ENCODE peak calls at places on chromosomes 13 and 19, in seven cellular contexts. I, V, B, U, T, X and A are unnamed samples.

GRCh38 chr19:55632463-55632834 is 8.1 kb upstream of the ZNF784 start:
- DNase-seq in X (peak; percentile 97), I (no peak), B (peak; percentile 88), V (no peak), U (peak; percentile 96), T (peak; percentile 94), A (peak; percentile 87)

GRCh38 chr13:39107484-39108040 is 69.3 kb downstream of the NHLRC3 start:
- DNase-seq in U (no peak), X (no peak), I (no peak), V (no peak), B (no peak), T (no peak), A (no peak)

GRCh38 chr13:36096411-36097184 is 34.6 kb downstream of the DCLK1 start:
- DNase-seq in V (no peak), I (no peak), X (no peak), U (no peak), T (no peak), B (no peak), A (no peak)

GRCh38 chr19:3524075-3524842 is 14.7 kb upstream of the TEKTIP1 start:
- DNase-seq in X (no peak), I (no peak), T (no peak), B (no peak), U (no peak), V (no peak), A (no peak)

GRCh38 chr19:3537438-3538240 is 1.3 kb upstream of the TEKTIP1 start:
- DNase-seq in T (no peak), U (no peak), X (no peak), B (no peak), I (no peak), V (no peak), A (no peak)

GRCh38 chr19:19475845-19476828 is 39.2 kb downstream of the TSSK6 start:
- DNase-seq in B (no peak), U (peak; percentile 81), I (no peak), X (peak; percentile 60), T (no peak), V (no peak), A (peak; percentile 58)

GRCh38 chr13:79781829-79782540 is 301.0 kb downstream of the NDFIP2 start:
- DNase-seq in X (no peak), B (no peak), U (no peak), V (no peak), I (no peak), T (no peak), A (no peak)

GRCh38 chr19:5397804-5398692 is 57.2 kb upstream of the ZNRF4 start:
- DNase-seq in V (no peak), U (peak; percentile 86), B (no peak), I (peak; percentile 35), X (peak; percentile 96), T (no peak), A (peak; percentile 65)

GRCh38 chr19:8452446-8453123 is 7.8 kb downstream of the HNRNPM start:
- DNase-seq in B (no peak), X (no peak), V (no peak), T (no peak), U (peak; percentile 77), I (no peak), A (no peak)

GRCh38 chr19:50330365-50331078 is 1.3 kb upstream of the KCNC3 start:
- DNase-seq in X (peak; percentile 98), T (peak; percentile 75), I (peak; percentile 42), U (peak; percentile 97), B (peak; percentile 27), V (peak; percentile 64), A (peak; percentile 96)

GRCh38 chr13:36131215-36131930 is at the start of gene DCLK1:
- DNase-seq in I (no peak), T (no peak), X (peak; percentile 85), V (no peak), U (peak; percentile 89), B (no peak), A (peak; percentile 76)

GRCh38 chr19:751501-752341 is 809 bp downstream of the MISP start:
- DNase-seq in T (no peak), U (peak; percentile 69), V (no peak), B (no peak), X (no peak), I (no peak), A (peak; percentile 31)

GRCh38 chr13:82747948-82748347 is 1134.3 kb downstream of the SLITRK1 start:
- DNase-seq in T (no peak), U (no peak), X (no peak), B (no peak), I (no peak), V (no peak), A (no peak)

GRCh38 chr19:32976223-32976805 is 4.3 kb downstream of the FAAP24 start:
- DNase-seq in X (peak; percentile 43), V (peak; percentile 50), I (peak; percentile 49), U (peak; percentile 92), B (peak; percentile 27), T (peak; percentile 77), A (peak; percentile 60)